ENCODE peak calls at places on chromosomes 12 and 14, in five cellular contexts. R, E, F, O and Y are unnamed samples.

GRCh38 chr12:118377005-118377890 is 893 bp downstream of the SUDS3 start:
- DNase-seq in O (no peak), R (no peak), E (no peak), F (no peak), Y (peak)

GRCh38 chr12:120007272-120007671 is 18.2 kb downstream of the BICDL1 start:
- DNase-seq in E (no peak), F (no peak), R (peak), O (no peak), Y (peak)

GRCh38 chr12:12533238-12533829 is 29.3 kb downstream of the DUSP16 start:
- DNase-seq in O (no peak), F (no peak), E (no peak), R (no peak), Y (no peak)

GRCh38 chr12:132839558-132840235 is 11.0 kb upstream of the GOLGA3 start:
- DNase-seq in O (no peak), F (no peak), R (no peak), E (no peak), Y (no peak)

GRCh38 chr14:50344116-50344775 is 32.1 kb downstream of the DMAC2L start:
- DNase-seq in E (no peak), O (no peak), R (no peak), F (no peak), Y (no peak)

GRCh38 chr12:121678721-121679300 is 9.4 kb upstream of the MORN3 start:
- DNase-seq in O (no peak), R (no peak), E (no peak), F (no peak), Y (no peak)

GRCh38 chr12:26723379-26724308 is 109.3 kb downstream of the ITPR2 start:
- DNase-seq in F (no peak), R (no peak), E (no peak), O (no peak), Y (no peak)

GRCh38 chr12:117100251-117100650 is 1.0 kb upstream of the TESC start:
- DNase-seq in F (no peak), O (no peak), E (no peak), R (no peak), Y (no peak)

GRCh38 chr12:96060041-96060440 is 24.7 kb upstream of the LTA4H start:
- DNase-seq in F (no peak), E (no peak), O (no peak), R (no peak), Y (no peak)

GRCh38 chr12:31590730-31591307 is at the start of gene DENND5B:
- DNase-seq in R (no peak), F (peak), E (no peak), O (peak), Y (peak)

GRCh38 chr14:73741386-73741875 is 27.2 kb upstream of the PNMA1 start:
- DNase-seq in F (peak), O (peak), R (peak), E (no peak), Y (peak)

GRCh38 chr12:11877869-11878780 is 192.6 kb upstream of the BCL2L14 start:
- DNase-seq in E (no peak), F (peak), R (no peak), O (peak), Y (no peak)

GRCh38 chr14:61565836-61566536 is 129.3 kb upstream of the HIF1A start:
- DNase-seq in F (no peak), O (no peak), R (no peak), E (no peak), Y (no peak)

GRCh38 chr12:87768884-87769283 is 260.3 kb downstream of the C12orf50 start:
- DNase-seq in R (no peak), F (no peak), E (no peak), O (no peak), Y (no peak)

GRCh38 chr12:24853588-24853987 is 95.3 kb downstream of the BCAT1 start:
- DNase-seq in O (no peak), E (no peak), R (no peak), F (no peak), Y (no peak)

GRCh38 chr12:115322275-115322674 is 638.3 kb upstream of the TBX3 start:
- DNase-seq in E (no peak), O (no peak), R (no peak), F (no peak), Y (no peak)

GRCh38 chr12:105706321-105706972 is 376.0 kb downstream of the C12orf75 start:
- DNase-seq in R (no peak), E (no peak), F (peak), O (peak), Y (no peak)

GRCh38 chr12:111638576-111638975 is 39.5 kb upstream of the ATXN2 start:
- DNase-seq in O (no peak), R (no peak), F (no peak), E (no peak), Y (no peak)

GRCh38 chr12:80269953-80270552 is 170.7 kb downstream of the OTOGL start:
- DNase-seq in E (no peak), F (peak), O (no peak), R (no peak), Y (peak)

GRCh38 chr14:34714320-34715107 is at the start of gene CFL2:
- DNase-seq in R (peak), O (peak), F (peak), E (peak), Y (peak)

GRCh38 chr14:98548071-98548686 is 723.8 kb downstream of the BCL11B start:
- DNase-seq in O (no peak), R (no peak), E (no peak), F (no peak), Y (no peak)

GRCh38 chr12:22656835-22657234 is 31.9 kb downstream of the ETNK1 start:
- DNase-seq in F (no peak), E (no peak), R (no peak), O (no peak), Y (no peak)

GRCh38 chr14:96409701-96410100 is 17.8 kb downstream of the AK7 start:
- DNase-seq in E (no peak), F (no peak), O (no peak), R (no peak), Y (no peak)

GRCh38 chr14:68364823-68365222 is 428.0 kb downstream of the ZFP36L1 start:
- DNase-seq in E (no peak), O (no peak), R (no peak), F (no peak), Y (no peak)

GRCh38 chr14:26395726-26396125 is 202.1 kb downstream of the NOVA1 start:
- DNase-seq in O (no peak), R (no peak), E (no peak), F (no peak), Y (no peak)

GRCh38 chr14:75518625-75519024 is 3.6 kb upstream of the BATF start:
- DNase-seq in F (no peak), O (no peak), R (no peak), E (no peak), Y (peak)